ENCODE peak calls at places on chromosomes 4 and X, in nine cellular contexts. One of them, this sample, is unnamed.

GRCh38 chr4:105042451-105042850 is 104.2 kb upstream of the TET2 start:
- DNase-seq in endothelial cell: no peak
- DNase-seq in fibroblast of pulmonary artery: no peak
- DNase-seq in fibroblast of mammary gland: no peak
- DNase-seq in lower lobe of right lung: no peak
- DNase-seq in hepatocyte: no peak
- DNase-seq in ovary: no peak
- DNase-seq in astrocyte: no peak
- DNase-seq in thyroid gland: no peak
- DNase-seq in this sample: no peak

GRCh38 chr4:2267320-2267811 is 5.5 kb upstream of the MXD4 start:
- DNase-seq in endothelial cell: no peak
- DNase-seq in fibroblast of pulmonary artery: no peak
- DNase-seq in fibroblast of mammary gland: no peak
- DNase-seq in lower lobe of right lung: no peak
- DNase-seq in hepatocyte: no peak
- DNase-seq in ovary: no peak
- DNase-seq in astrocyte: no peak
- DNase-seq in thyroid gland: no peak
- DNase-seq in this sample: no peak

GRCh38 chr4:82293304-82293703 is 80.5 kb downstream of the HNRNPD start:
- DNase-seq in endothelial cell: no peak
- DNase-seq in fibroblast of pulmonary artery: no peak
- DNase-seq in fibroblast of mammary gland: no peak
- DNase-seq in lower lobe of right lung: no peak
- DNase-seq in hepatocyte: no peak
- DNase-seq in ovary: no peak
- DNase-seq in astrocyte: no peak
- DNase-seq in thyroid gland: no peak
- DNase-seq in this sample: no peak

GRCh38 chrX:47209508-47210238 is 8.8 kb upstream of the CDK16 start:
- DNase-seq in endothelial cell: no peak
- DNase-seq in fibroblast of pulmonary artery: no peak
- DNase-seq in fibroblast of mammary gland: no peak
- DNase-seq in lower lobe of right lung: no peak
- DNase-seq in hepatocyte: no peak
- DNase-seq in ovary: no peak
- DNase-seq in astrocyte: no peak
- DNase-seq in thyroid gland: no peak
- DNase-seq in this sample: no peak

GRCh38 chrX:131895002-131895401 is 128.1 kb upstream of the STK26 start:
- DNase-seq in endothelial cell: no peak
- DNase-seq in fibroblast of pulmonary artery: peak; percentile 3
- DNase-seq in fibroblast of mammary gland: peak; percentile 49
- DNase-seq in lower lobe of right lung: no peak
- DNase-seq in hepatocyte: no peak
- DNase-seq in ovary: no peak
- DNase-seq in astrocyte: peak; percentile 58
- DNase-seq in thyroid gland: no peak
- DNase-seq in this sample: no peak

GRCh38 chr4:25861951-25862410 is 807 bp downstream of the SEL1L3 start:
- DNase-seq in endothelial cell: peak; percentile 29
- DNase-seq in fibroblast of pulmonary artery: peak; percentile 54
- DNase-seq in fibroblast of mammary gland: peak; percentile 32
- DNase-seq in lower lobe of right lung: peak; percentile 49
- DNase-seq in hepatocyte: peak; percentile 42
- DNase-seq in ovary: no peak
- DNase-seq in astrocyte: peak; percentile 26
- DNase-seq in thyroid gland: peak; percentile 32
- DNase-seq in this sample: no peak

GRCh38 chr4:1714303-1715001 is 2.3 kb upstream of the SLBP start:
- DNase-seq in endothelial cell: no peak
- DNase-seq in fibroblast of pulmonary artery: no peak
- DNase-seq in fibroblast of mammary gland: peak; percentile 24
- DNase-seq in lower lobe of right lung: no peak
- DNase-seq in hepatocyte: no peak
- DNase-seq in ovary: no peak
- DNase-seq in astrocyte: no peak
- DNase-seq in thyroid gland: no peak
- DNase-seq in this sample: no peak

GRCh38 chr4:113645771-113646455 is 115.6 kb downstream of the CAMK2D start:
- DNase-seq in endothelial cell: no peak
- DNase-seq in fibroblast of pulmonary artery: peak; percentile 66
- DNase-seq in fibroblast of mammary gland: peak; percentile 69
- DNase-seq in lower lobe of right lung: no peak
- DNase-seq in hepatocyte: peak; percentile 75
- DNase-seq in ovary: no peak
- DNase-seq in astrocyte: peak; percentile 93
- DNase-seq in thyroid gland: peak; percentile 60
- DNase-seq in this sample: peak; percentile 32

GRCh38 chrX:40474205-40474626 is 106.6 kb upstream of the ATP6AP2 start:
- DNase-seq in endothelial cell: peak; percentile 18
- DNase-seq in fibroblast of pulmonary artery: peak; percentile 7
- DNase-seq in fibroblast of mammary gland: no peak
- DNase-seq in lower lobe of right lung: peak; percentile 54
- DNase-seq in hepatocyte: peak; percentile 90
- DNase-seq in ovary: no peak
- DNase-seq in astrocyte: no peak
- DNase-seq in thyroid gland: peak; percentile 39
- DNase-seq in this sample: peak; percentile 40

GRCh38 chr4:38563703-38564490 is 100.1 kb upstream of the KLF3 start:
- DNase-seq in endothelial cell: no peak
- DNase-seq in fibroblast of pulmonary artery: peak; percentile 11
- DNase-seq in fibroblast of mammary gland: no peak
- DNase-seq in lower lobe of right lung: no peak
- DNase-seq in hepatocyte: no peak
- DNase-seq in ovary: no peak
- DNase-seq in astrocyte: peak; percentile 13
- DNase-seq in thyroid gland: peak; percentile 57
- DNase-seq in this sample: no peak

GRCh38 chr4:72107456-72107855 is 75.7 kb downstream of the NPFFR2 start:
- DNase-seq in endothelial cell: no peak
- DNase-seq in fibroblast of pulmonary artery: no peak
- DNase-seq in fibroblast of mammary gland: no peak
- DNase-seq in lower lobe of right lung: no peak
- DNase-seq in hepatocyte: no peak
- DNase-seq in ovary: no peak
- DNase-seq in astrocyte: no peak
- DNase-seq in thyroid gland: no peak
- DNase-seq in this sample: no peak

GRCh38 chr4:139227729-139228404 is 50.8 kb upstream of the ELF2 start:
- DNase-seq in endothelial cell: peak; percentile 9
- DNase-seq in fibroblast of pulmonary artery: no peak
- DNase-seq in fibroblast of mammary gland: no peak
- DNase-seq in lower lobe of right lung: no peak
- DNase-seq in hepatocyte: no peak
- DNase-seq in ovary: no peak
- DNase-seq in astrocyte: no peak
- DNase-seq in thyroid gland: no peak
- DNase-seq in this sample: peak; percentile 14

GRCh38 chr4:63717384-63717783 is 691.9 kb downstream of the TECRL start:
- DNase-seq in endothelial cell: no peak
- DNase-seq in fibroblast of pulmonary artery: peak; percentile 48
- DNase-seq in fibroblast of mammary gland: no peak
- DNase-seq in lower lobe of right lung: no peak
- DNase-seq in hepatocyte: peak; percentile 40
- DNase-seq in ovary: no peak
- DNase-seq in astrocyte: no peak
- DNase-seq in thyroid gland: no peak
- DNase-seq in this sample: peak; percentile 0

GRCh38 chr4:92253550-92253949 is 50.2 kb upstream of the GRID2 start:
- DNase-seq in endothelial cell: no peak
- DNase-seq in fibroblast of pulmonary artery: no peak
- DNase-seq in fibroblast of mammary gland: no peak
- DNase-seq in lower lobe of right lung: no peak
- DNase-seq in hepatocyte: no peak
- DNase-seq in ovary: no peak
- DNase-seq in astrocyte: no peak
- DNase-seq in thyroid gland: no peak
- DNase-seq in this sample: no peak

GRCh38 chr4:180832086-180832485 is 1411.1 kb upstream of the TENM3 start:
- DNase-seq in endothelial cell: no peak
- DNase-seq in fibroblast of pulmonary artery: no peak
- DNase-seq in fibroblast of mammary gland: no peak
- DNase-seq in lower lobe of right lung: no peak
- DNase-seq in hepatocyte: no peak
- DNase-seq in ovary: no peak
- DNase-seq in astrocyte: no peak
- DNase-seq in thyroid gland: no peak
- DNase-seq in this sample: no peak
- TF ChIP-seq CTCF in endothelial cell: peak; percentile 31
- TF ChIP-seq CTCF in fibroblast of pulmonary artery: peak; percentile 12
- TF ChIP-seq CTCF in fibroblast of mammary gland: peak; percentile 14
- TF ChIP-seq CTCF in lower lobe of right lung: no peak
- TF ChIP-seq CTCF in hepatocyte: no peak
- TF ChIP-seq CTCF in ovary: no peak
- TF ChIP-seq CTCF in astrocyte: peak; percentile 20
- TF ChIP-seq CTCF in thyroid gland: no peak
- TF ChIP-seq CTCF in this sample: no peak

GRCh38 chrX:129762448-129762847 is 17.3 kb upstream of the SASH3 start:
- DNase-seq in endothelial cell: no peak
- DNase-seq in fibroblast of pulmonary artery: no peak
- DNase-seq in fibroblast of mammary gland: peak; percentile 27
- DNase-seq in lower lobe of right lung: no peak
- DNase-seq in hepatocyte: no peak
- DNase-seq in ovary: no peak
- DNase-seq in astrocyte: no peak
- DNase-seq in thyroid gland: no peak
- DNase-seq in this sample: no peak

GRCh38 chrX:129761596-129761995 is 18.2 kb upstream of the SASH3 start:
- DNase-seq in endothelial cell: no peak
- DNase-seq in fibroblast of pulmonary artery: no peak
- DNase-seq in fibroblast of mammary gland: no peak
- DNase-seq in lower lobe of right lung: no peak
- DNase-seq in hepatocyte: no peak
- DNase-seq in ovary: no peak
- DNase-seq in astrocyte: no peak
- DNase-seq in thyroid gland: no peak
- DNase-seq in this sample: no peak

GRCh38 chrX:129760155-129760554 is 19.6 kb upstream of the SASH3 start:
- DNase-seq in endothelial cell: no peak
- DNase-seq in fibroblast of pulmonary artery: no peak
- DNase-seq in fibroblast of mammary gland: no peak
- DNase-seq in lower lobe of right lung: no peak
- DNase-seq in hepatocyte: no peak
- DNase-seq in ovary: no peak
- DNase-seq in astrocyte: no peak
- DNase-seq in thyroid gland: peak; percentile 31
- DNase-seq in this sample: no peak

GRCh38 chrX:129760981-129761380 is 18.8 kb upstream of the SASH3 start:
- DNase-seq in endothelial cell: no peak
- DNase-seq in fibroblast of pulmonary artery: no peak
- DNase-seq in fibroblast of mammary gland: no peak
- DNase-seq in lower lobe of right lung: no peak
- DNase-seq in hepatocyte: no peak
- DNase-seq in ovary: no peak
- DNase-seq in astrocyte: no peak
- DNase-seq in thyroid gland: no peak
- DNase-seq in this sample: no peak

DNA sequence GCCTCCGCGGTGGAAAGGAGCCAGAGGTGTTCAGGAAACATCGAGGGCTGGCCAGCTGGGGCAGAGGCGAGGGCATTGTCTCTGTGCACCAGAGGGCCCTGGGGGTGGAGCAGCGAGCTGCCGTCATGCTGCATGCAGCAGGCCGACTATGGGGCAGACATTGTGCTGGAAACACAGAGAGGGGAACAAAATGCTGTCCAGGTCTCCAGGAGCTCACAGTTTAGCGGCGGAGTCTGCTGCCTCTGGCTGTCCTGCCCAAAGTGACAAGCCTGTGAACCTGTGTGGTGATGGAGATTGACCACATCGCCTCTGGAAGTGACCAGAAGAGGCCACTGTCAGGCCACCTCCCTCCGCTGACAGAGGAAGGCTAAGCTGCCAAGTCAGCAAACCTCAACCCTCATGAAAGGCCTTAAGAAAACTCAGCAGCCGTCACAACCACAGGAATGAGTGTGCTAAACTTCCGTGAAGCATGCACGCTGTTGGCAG is 20.1 kb upstream of the SASH3 start:
- DNase-seq in endothelial cell: no peak
- DNase-seq in fibroblast of pulmonary artery: peak; percentile 81
- DNase-seq in fibroblast of mammary gland: peak; percentile 84
- DNase-seq in lower lobe of right lung: peak; percentile 60
- DNase-seq in hepatocyte: no peak
- DNase-seq in ovary: no peak
- DNase-seq in astrocyte: peak; percentile 91
- DNase-seq in thyroid gland: peak; percentile 69
- DNase-seq in this sample: peak; percentile 39
- TF ChIP-seq CTCF in endothelial cell: no peak
- TF ChIP-seq CTCF in fibroblast of pulmonary artery: no peak
- TF ChIP-seq CTCF in fibroblast of mammary gland: no peak
- TF ChIP-seq CTCF in lower lobe of right lung: no peak
- TF ChIP-seq CTCF in hepatocyte: no peak
- TF ChIP-seq CTCF in ovary: no peak
- TF ChIP-seq CTCF in astrocyte: peak; percentile 12
- TF ChIP-seq CTCF in thyroid gland: peak; percentile 32
- TF ChIP-seq CTCF in this sample: no peak

GRCh38 chr4:33160126-33160525 is 2440.0 kb downstream of the PCDH7 start:
- DNase-seq in endothelial cell: peak; percentile 20
- DNase-seq in fibroblast of pulmonary artery: peak; percentile 76
- DNase-seq in fibroblast of mammary gland: peak; percentile 71
- DNase-seq in lower lobe of right lung: no peak
- DNase-seq in hepatocyte: peak; percentile 8
- DNase-seq in ovary: no peak
- DNase-seq in astrocyte: no peak
- DNase-seq in thyroid gland: no peak
- DNase-seq in this sample: no peak
- TF ChIP-seq CTCF in endothelial cell: no peak
- TF ChIP-seq CTCF in fibroblast of pulmonary artery: peak; percentile 83
- TF ChIP-seq CTCF in fibroblast of mammary gland: peak; percentile 83
- TF ChIP-seq CTCF in lower lobe of right lung: peak; percentile 22
- TF ChIP-seq CTCF in hepatocyte: peak; percentile 45
- TF ChIP-seq CTCF in ovary: no peak
- TF ChIP-seq CTCF in astrocyte: peak; percentile 25
- TF ChIP-seq CTCF in thyroid gland: peak; percentile 10
- TF ChIP-seq CTCF in this sample: no peak

GRCh38 chrX:10329984-10330383 is 173.2 kb downstream of the CLCN4 start:
- DNase-seq in endothelial cell: no peak
- DNase-seq in fibroblast of pulmonary artery: no peak
- DNase-seq in fibroblast of mammary gland: no peak
- DNase-seq in lower lobe of right lung: no peak
- DNase-seq in hepatocyte: no peak
- DNase-seq in ovary: no peak
- DNase-seq in astrocyte: no peak
- DNase-seq in thyroid gland: no peak
- DNase-seq in this sample: no peak

GRCh38 chrX:10325606-10326005 is 168.8 kb downstream of the CLCN4 start:
- DNase-seq in endothelial cell: no peak
- DNase-seq in fibroblast of pulmonary artery: peak; percentile 55
- DNase-seq in fibroblast of mammary gland: peak; percentile 67
- DNase-seq in lower lobe of right lung: no peak
- DNase-seq in hepatocyte: no peak
- DNase-seq in ovary: no peak
- DNase-seq in astrocyte: peak; percentile 18
- DNase-seq in thyroid gland: no peak
- DNase-seq in this sample: no peak

GRCh38 chrX:10327651-10328050 is 170.9 kb downstream of the CLCN4 start:
- DNase-seq in endothelial cell: no peak
- DNase-seq in fibroblast of pulmonary artery: no peak
- DNase-seq in fibroblast of mammary gland: peak; percentile 42
- DNase-seq in lower lobe of right lung: no peak
- DNase-seq in hepatocyte: no peak
- DNase-seq in ovary: no peak
- DNase-seq in astrocyte: no peak
- DNase-seq in thyroid gland: no peak
- DNase-seq in this sample: peak; percentile 34

GRCh38 chrX:10326578-10326977 is 169.8 kb downstream of the CLCN4 start:
- DNase-seq in endothelial cell: no peak
- DNase-seq in fibroblast of pulmonary artery: peak; percentile 52
- DNase-seq in fibroblast of mammary gland: peak; percentile 68
- DNase-seq in lower lobe of right lung: no peak
- DNase-seq in hepatocyte: no peak
- DNase-seq in ovary: no peak
- DNase-seq in astrocyte: no peak
- DNase-seq in thyroid gland: peak; percentile 6
- DNase-seq in this sample: peak; percentile 30
- TF ChIP-seq CTCF in endothelial cell: no peak
- TF ChIP-seq CTCF in fibroblast of pulmonary artery: peak; percentile 38
- TF ChIP-seq CTCF in fibroblast of mammary gland: peak; percentile 55
- TF ChIP-seq CTCF in lower lobe of right lung: no peak
- TF ChIP-seq CTCF in hepatocyte: peak; percentile 9
- TF ChIP-seq CTCF in ovary: no peak
- TF ChIP-seq CTCF in astrocyte: peak; percentile 12
- TF ChIP-seq CTCF in thyroid gland: no peak
- TF ChIP-seq CTCF in this sample: no peak